ENCODE peak calls at places on chromosomes 6 and 20, in eight cellular contexts. I, M, A, T, G, U, Z and O are unnamed samples. For H3K4me1, the result is how much of the 10 kb centered on the place peaks cover.

GRCh38 chr6:34544776-34545471 is 11.2 kb downstream of the SPDEF start:
- DNase-seq in A (no peak), U (no peak), M (no peak), T (no peak), Z (no peak), G (no peak), I (no peak), O (no peak)

GRCh38 chr6:52087498-52087999 is at the start of gene PKHD1:
- DNase-seq in G (no peak), M (peak), U (peak), T (no peak), I (peak), A (no peak), Z (peak), O (no peak)

GRCh38 chr6:111894951-111895350 is 21.7 kb upstream of the FYN start:
- DNase-seq in T (no peak), I (no peak), M (peak), U (no peak), G (no peak), Z (no peak), A (no peak), O (no peak)

GRCh38 chr6:158219229-158219628 is 51.1 kb downstream of the GTF2H5 start:
- DNase-seq in Z (no peak), U (no peak), A (no peak), M (peak), I (peak), G (no peak), T (no peak), O (no peak)

GRCh38 chr6:13116155-13116554 is 212.2 kb downstream of the TBC1D7 start:
- DNase-seq in I (no peak), Z (no peak), T (no peak), U (no peak), G (no peak), A (no peak), M (no peak), O (no peak)

GRCh38 chr6:124964764-124965105 is 2.5 kb downstream of the RNF217 start:
- DNase-seq in I (no peak), A (no peak), G (no peak), U (no peak), M (no peak), Z (no peak), T (no peak), O (no peak)

GRCh38 chr6:108541843-108542795 is 18.6 kb upstream of the FOXO3 start:
- DNase-seq in G (peak), A (peak), Z (peak), I (peak), U (peak), T (peak), M (peak), O (no peak)

GRCh38 chr6:83192871-83193746 is at the start of the genes PGM3 and RWDD2A:
- DNase-seq in T (peak), M (peak), Z (peak), U (peak), A (peak), I (peak), G (peak), O (peak)

GRCh38 chr6:54847799-54848597 is 1.4 kb downstream of the FAM83B start:
- DNase-seq in U (no peak), T (no peak), Z (no peak), M (peak), A (no peak), G (no peak), I (peak), O (no peak)

GRCh38 chr6:42615518-42615917 is 51.7 kb downstream of the UBR2 start:
- DNase-seq in M (no peak), Z (no peak), U (no peak), T (no peak), I (no peak), A (no peak), G (no peak), O (no peak)

GRCh38 chr6:167091149-167092107 is 31.5 kb upstream of the CCR6 start:
- DNase-seq in Z (no peak), G (no peak), U (no peak), M (no peak), T (peak), A (peak), I (no peak), O (no peak)

GRCh38 chr6:36419295-36419694 is 23.4 kb downstream of the PXT1 start:
- DNase-seq in I (no peak), M (no peak), Z (no peak), A (no peak), U (no peak), G (no peak), T (no peak), O (no peak)

GRCh38 chr6:167268683-167269280 is 22.3 kb upstream of the UNC93A start:
- DNase-seq in U (peak), T (no peak), M (no peak), G (no peak), I (no peak), A (no peak), Z (no peak), O (no peak)

GRCh38 chr20:43507150-43508080 is at the start of gene L3MBTL1:
- DNase-seq in M (peak), T (peak), G (no peak), U (peak), Z (peak), A (peak), I (peak), O (peak)

GRCh38 chr20:12180107-12180661 is 262.5 kb downstream of the BTBD3 start:
- DNase-seq in G (no peak), T (no peak), Z (no peak), U (no peak), I (no peak), M (no peak), A (no peak), O (no peak)

GRCh38 chr6:139855741-139856206 is 481.3 kb upstream of the CITED2 start:
- DNase-seq in T (no peak), A (no peak), I (no peak), G (no peak), M (peak), U (no peak), Z (peak), O (no peak)

GRCh38 chr6:158029668-158030230 is 48.1 kb downstream of the SYNJ2 start:
- DNase-seq in T (no peak), U (no peak), G (no peak), M (no peak), Z (no peak), A (no peak), I (no peak), O (peak)

GRCh38 chr6:29834564-29835436 is 7.2 kb downstream of the HLA-G start:
- DNase-seq in G (no peak), Z (peak), I (peak), A (peak), T (peak), M (no peak), U (no peak), O (peak)

GRCh38 chr6:144661101-144661806 is 376.1 kb downstream of the UTRN start:
- DNase-seq in A (peak), Z (peak), U (peak), I (peak), M (peak), G (no peak), T (no peak), O (no peak)

GRCh38 chr6:1364791-1365190 is 24.6 kb upstream of the FOXF2 start:
- DNase-seq in T (no peak), Z (no peak), G (no peak), I (no peak), M (no peak), A (no peak), U (no peak), O (no peak)

GRCh38 chr6:25971187-25971811 is 8.7 kb downstream of the TRIM38 start:
- DNase-seq in T (peak), G (no peak), Z (no peak), A (no peak), I (no peak), U (peak), M (peak), O (no peak)

GRCh38 chr6:79646006-79646405 is 14.9 kb downstream of the SH3BGRL2 start:
- DNase-seq in I (no peak), A (no peak), U (no peak), T (no peak), Z (peak), G (no peak), M (no peak), O (no peak)

GRCh38 chr20:856361-856775 is 22.9 kb downstream of the FAM110A start:
- DNase-seq in Z (no peak), M (peak), I (no peak), G (peak), A (no peak), T (no peak), U (no peak), O (no peak)

GRCh38 chr6:127146935-127147334 is 28.5 kb downstream of the RSPO3 start:
- DNase-seq in U (no peak), G (no peak), T (no peak), M (peak), I (no peak), Z (no peak), A (no peak), O (no peak)

GRCh38 chr6:142947702-142948480 is 2.9 kb upstream of the HIVEP2 start:
- DNase-seq in I (no peak), A (no peak), T (no peak), G (no peak), U (no peak), Z (no peak), M (no peak), O (no peak)

GRCh38 chr20:55052464-55052863 is 577.1 kb downstream of the DOK5 start:
- DNase-seq in U (no peak), Z (no peak), G (no peak), M (no peak), A (no peak), I (no peak), T (no peak), O (no peak)

GRCh38 chr6:73024598-73024997 is 200.7 kb downstream of the KHDC1L start:
- DNase-seq in T (no peak), U (no peak), G (no peak), A (no peak), Z (no peak), M (no peak), I (no peak), O (no peak)

GRCh38 chr6:42340516-42340915 is 111.2 kb downstream of the TRERF1 start:
- DNase-seq in A (no peak), G (no peak), M (no peak), Z (no peak), U (no peak), I (no peak), T (no peak), O (no peak)

GRCh38 chr20:50304883-50305635 is 114.4 kb downstream of the CEBPB start:
- DNase-seq in T (peak), G (no peak), I (peak), A (peak), M (peak), U (peak), Z (no peak), O (peak)

GRCh38 chr6:4582506-4582905 is 193.7 kb upstream of the CDYL start:
- DNase-seq in U (no peak), G (no peak), M (peak), I (no peak), T (no peak), Z (no peak), A (no peak), O (no peak)

GRCh38 chr20:4130404-4131189 is 115.2 kb upstream of the RNF24 start:
- DNase-seq in Z (no peak), T (no peak), U (no peak), G (no peak), A (peak), M (peak), I (no peak), O (no peak)

GRCh38 chr6:148146717-148147116 is 195.9 kb upstream of the SASH1 start:
- DNase-seq in U (no peak), T (no peak), I (no peak), M (peak), A (no peak), Z (no peak), G (no peak), O (no peak)

GRCh38 chr6:111686249-111686997 is 80.7 kb upstream of the TRAF3IP2 start:
- DNase-seq in G (no peak), Z (peak), U (no peak), I (no peak), A (peak), M (no peak), T (peak), O (no peak)

GRCh38 chr20:17875106-17875980 is 93.3 kb downstream of the SNX5 start:
- DNase-seq in G (peak), M (peak), Z (no peak), I (peak), T (peak), U (peak), A (peak), O (peak)
- H3K4me1 ChIP-seq in G (under half), M (under half), Z (under half), I (under half), T (under half), U (half or more), A (under half), O (under half)

DNA sequence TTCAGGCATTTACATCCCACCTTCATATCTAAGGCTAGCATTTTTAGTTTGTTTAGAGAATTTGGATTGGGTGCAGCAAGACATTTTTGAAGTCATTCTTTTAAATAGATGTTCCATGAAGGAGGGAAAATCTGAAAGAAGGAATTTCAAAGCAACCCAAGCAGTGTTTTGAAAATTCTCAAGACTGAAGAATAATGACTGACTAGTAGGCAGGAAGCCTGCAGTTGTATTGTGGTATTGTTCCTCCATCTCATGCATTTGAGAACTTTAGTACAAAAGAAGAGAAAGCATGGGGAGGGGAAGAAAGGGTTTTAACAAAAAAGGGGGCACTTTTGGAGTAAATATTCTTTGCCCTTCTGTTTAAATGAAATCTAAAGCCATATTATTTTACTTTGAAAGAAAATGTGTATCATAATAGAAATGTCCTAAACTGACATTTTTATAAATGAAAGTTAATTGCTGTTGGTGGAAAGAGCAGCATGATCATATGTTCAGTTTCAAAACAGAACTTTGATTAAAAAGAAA is 6.6 kb downstream of the NCOA3 start:
- DNase-seq in G (no peak), M (no peak), T (no peak), Z (peak), I (no peak), A (no peak), U (no peak), O (no peak)
- H3K4me1 ChIP-seq in G (under half), M (under half), T (half or more), Z (half or more), I (under half), A (under half), U (half or more), O (under half)

DNA sequence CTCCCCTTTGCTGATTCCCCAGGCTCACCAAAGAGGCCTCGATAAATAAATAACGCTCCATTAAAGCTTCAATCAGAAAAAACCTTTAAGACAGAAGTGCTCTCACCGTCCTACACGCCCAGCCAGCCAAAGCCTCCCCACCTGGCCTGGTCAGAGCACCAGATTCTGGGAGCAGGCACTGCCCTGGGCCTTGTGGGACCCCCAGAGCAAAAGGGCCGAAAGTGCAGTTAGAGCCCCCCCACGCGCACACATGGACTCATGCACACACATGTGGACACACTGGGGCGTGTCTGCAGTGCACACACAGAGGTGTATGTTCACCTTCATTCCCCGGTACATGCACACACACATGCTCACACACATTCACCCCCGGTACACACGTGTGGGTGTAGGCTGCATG is 1.9 kb upstream of the NECAB3 start:
- DNase-seq in A (no peak), I (no peak), M (no peak), U (no peak), Z (no peak), T (no peak), G (no peak), O (no peak)
- H3K4me1 ChIP-seq in A (under half), I (under half), M (under half), U (under half), Z (under half), T (under half), G (under half), O (under half)

GRCh38 chr6:122869437-122870024 is 80.5 kb downstream of the SMPDL3A start:
- DNase-seq in I (peak), A (peak), U (peak), M (peak), Z (peak), T (peak), G (no peak), O (no peak)
- H3K4me1 ChIP-seq in I (under half), A (under half), U (under half), M (under half), Z (under half), T (under half), G (under half), O (under half)